ENCODE peak calls at places on chromosomes 16 and 17, in four cellular contexts. W is HCT116, N is HepG2, T is K562. L is an unnamed sample.

GRCh38 chr17:72710185-72710584 is 382.3 kb downstream of the SLC39A11 start:
- DNase-seq in W (no peak), T (no peak), N (no peak), L (no peak)

GRCh38 chr17:2011421-2012371 is 13.4 kb downstream of the RTN4RL1 start:
- DNase-seq in N (no peak), W (no peak), T (no peak), L (no peak)

GRCh38 chr16:81231014-81231413 is 7.5 kb upstream of the BCO1 start:
- DNase-seq in T (no peak), N (no peak), W (no peak), L (no peak)

GRCh38 chr16:30083216-30084055 is 7.6 kb downstream of the PPP4C start:
- DNase-seq in N (no peak), T (no peak), W (no peak), L (no peak)

GRCh38 chr17:63474174-63474913 is 2.5 kb upstream of the ACE start:
- DNase-seq in N (no peak), W (no peak), T (no peak), L (no peak)

GRCh38 chr16:8944113-8944765 is 19.5 kb downstream of the USP7 start:
- DNase-seq in W (no peak), N (no peak), T (no peak), L (no peak)

GRCh38 chr17:49518346-49519078 is 23.4 kb downstream of the NGFR start:
- DNase-seq in N (no peak), T (no peak), W (no peak), L (no peak)

GRCh38 chr16:71863995-71864394 is 18.2 kb downstream of the ATXN1L start:
- DNase-seq in T (no peak), N (no peak), W (no peak), L (no peak)

GRCh38 chr16:69382421-69382820 is 3.4 kb downstream of the TERF2 start:
- DNase-seq in W (no peak), T (no peak), N (no peak), L (no peak)

GRCh38 chr16:10253344-10253855 is 71.2 kb upstream of the GRIN2A start:
- DNase-seq in T (no peak), N (no peak), W (no peak), L (no peak)

GRCh38 chr17:49979748-49980479 is 10.9 kb downstream of the DLX4 start:
- DNase-seq in W (no peak), N (no peak), T (no peak), L (no peak)

GRCh38 chr17:72456026-72456569 is 335.3 kb downstream of the SOX9 start:
- DNase-seq in W (peak; percentile 63), T (no peak), N (peak; percentile 73), L (no peak)

DNA sequence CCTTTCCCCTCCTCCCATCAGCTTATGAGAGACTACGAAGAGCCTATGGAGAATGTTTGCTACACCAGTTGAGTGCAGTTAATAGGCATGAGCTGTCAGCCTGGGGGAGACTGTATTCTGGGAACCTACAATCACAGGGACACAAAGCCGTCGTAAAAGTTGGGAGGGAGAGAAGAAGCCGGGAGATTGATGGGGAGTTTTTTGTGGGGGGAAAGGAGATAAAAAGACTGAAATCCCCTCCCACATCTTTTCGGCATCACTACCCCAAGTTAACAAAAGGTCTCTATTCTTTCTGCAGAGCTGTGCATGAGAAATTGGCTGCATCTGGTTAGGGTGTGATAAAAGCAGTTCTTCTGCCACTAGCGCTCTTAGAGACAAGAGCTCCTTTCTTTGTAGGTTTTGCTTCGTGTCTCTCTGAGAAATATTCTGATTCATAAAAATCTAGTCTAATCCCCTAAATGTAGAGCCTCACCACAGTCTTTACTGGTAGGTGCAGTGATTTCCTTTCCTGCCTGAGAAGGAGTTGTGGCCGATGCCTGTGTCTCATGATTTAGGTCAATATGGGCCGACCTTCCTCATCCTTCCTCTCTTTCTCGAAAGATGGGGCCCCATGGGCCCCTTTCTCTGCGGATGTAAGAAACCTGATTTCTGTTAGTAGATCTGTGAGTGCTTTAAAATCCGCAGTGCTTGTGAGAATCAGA is 77.4 kb downstream of the BPTF start:
- DNase-seq in N (no peak), W (no peak), T (no peak), L (no peak)
- TF ChIP-seq FOSL1 in N (no peak), W (no peak), T (no peak), L (no peak)

DNA sequence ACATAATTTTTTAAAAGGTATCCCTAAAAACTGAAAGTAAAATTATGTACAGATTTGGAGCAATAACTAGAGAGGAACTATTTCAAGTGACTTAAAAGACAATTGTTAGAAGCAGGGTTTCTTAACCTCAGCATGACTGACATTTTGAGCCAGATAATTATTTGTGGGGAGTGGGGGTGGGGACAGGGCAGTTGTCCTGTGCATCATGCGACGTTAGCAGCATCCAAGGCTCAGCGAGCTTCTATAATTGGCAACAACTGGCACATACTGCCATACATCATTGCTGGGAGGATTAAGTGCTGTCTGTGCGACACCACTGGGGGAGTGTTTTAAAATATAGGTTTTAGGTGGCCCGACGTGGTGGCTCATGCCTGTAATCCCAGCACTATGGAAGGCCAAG is 27.1 kb downstream of the GABARAPL2 start:
- DNase-seq in W (no peak), N (no peak), T (no peak), L (no peak)
- TF ChIP-seq FOSL1 in W (no peak), N (no peak), T (no peak), L (no peak)

DNA sequence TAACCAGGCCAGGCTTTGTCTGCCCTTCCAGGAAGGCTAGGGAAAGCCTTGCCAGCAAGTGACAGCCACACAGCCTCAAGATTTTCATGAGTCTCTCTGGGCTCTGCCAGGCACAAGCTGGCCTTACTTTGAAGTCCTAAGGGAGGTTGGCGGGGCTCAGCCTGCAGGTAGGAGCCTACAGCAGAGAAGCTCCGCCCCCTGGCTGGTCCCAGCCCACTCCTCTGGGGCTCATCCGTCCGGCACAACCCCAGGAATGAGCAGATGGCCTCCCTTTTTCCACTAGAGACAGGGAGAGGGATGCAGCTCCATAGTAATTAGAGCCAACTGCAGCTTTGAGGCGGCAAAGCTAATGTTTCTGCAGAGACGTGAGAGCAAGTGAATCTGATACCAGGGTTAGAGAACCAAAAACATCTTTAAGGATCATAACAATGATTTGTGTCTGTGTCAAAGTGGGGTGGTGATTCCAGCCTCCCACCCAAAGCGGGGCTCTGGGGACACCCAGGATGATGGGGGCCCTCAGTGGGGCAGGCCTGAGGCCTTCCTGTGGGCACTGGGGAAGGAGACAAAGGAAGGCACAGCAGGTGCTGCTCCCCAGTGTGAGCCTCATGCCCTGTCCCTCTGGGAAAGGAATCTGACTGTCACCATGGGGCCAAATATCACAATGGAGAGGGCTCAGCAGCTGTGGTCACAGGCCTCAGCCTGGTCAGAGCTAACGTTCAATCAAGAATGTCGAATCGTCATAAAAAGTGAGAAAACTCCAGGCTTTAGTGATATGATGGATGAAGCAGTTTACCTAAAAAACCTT is 61.5 kb downstream of the RBFOX3 start:
- DNase-seq in T (no peak), W (no peak), N (no peak), L (peak; percentile 63)
- TF ChIP-seq FOSL1 in T (no peak), W (no peak), N (no peak), L (no peak)

GRCh38 chr17:39599006-39599664 is 8.6 kb downstream of the NEUROD2 start:
- DNase-seq in N (no peak), T (no peak), W (no peak), L (no peak)

GRCh38 chr17:39596543-39597267 is 11.0 kb downstream of the NEUROD2 start:
- DNase-seq in N (no peak), W (no peak), T (no peak), L (no peak)

GRCh38 chr17:39598635-39599005 is 9.1 kb downstream of the NEUROD2 start:
- DNase-seq in N (no peak), T (no peak), W (no peak), L (peak; percentile 47)

GRCh38 chr17:39597372-39598046 is 10.2 kb downstream of the NEUROD2 start:
- DNase-seq in W (no peak), T (no peak), N (no peak), L (no peak)

DNA sequence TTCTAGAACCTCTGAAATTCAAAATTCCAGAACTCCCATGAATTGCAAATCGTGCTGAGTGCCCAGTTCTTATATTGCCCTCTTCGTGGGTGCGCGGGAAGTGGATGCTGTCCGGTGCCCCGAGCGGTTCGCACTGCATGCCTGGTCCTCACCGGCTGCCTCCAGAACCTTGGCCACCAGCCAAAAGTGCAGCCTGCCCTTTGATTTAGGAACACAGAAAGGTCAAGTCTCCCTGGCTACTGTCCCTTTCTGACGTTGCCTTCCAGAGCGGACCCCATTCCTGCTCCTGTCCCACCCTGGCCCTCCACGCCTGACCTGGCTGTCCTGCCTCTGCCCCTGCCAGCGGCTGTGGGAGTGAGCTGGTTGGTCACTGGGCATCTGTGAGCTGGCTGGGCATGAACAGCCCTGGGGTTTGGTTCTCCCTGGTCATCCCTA is 9.7 kb downstream of the NEUROD2 start:
- DNase-seq in W (no peak), N (no peak), T (no peak), L (peak; percentile 52)
- TF ChIP-seq FOSL1 in W (no peak), N (no peak), T (no peak), L (no peak)

GRCh38 chr16:16971042-16971441 is 499.7 kb downstream of the XYLT1 start:
- DNase-seq in N (no peak), T (peak; percentile 22), W (no peak), L (no peak)
- TF ChIP-seq FOSL1 in N (no peak), T (no peak), W (no peak), L (no peak)

GRCh38 chr16:89121691-89122321 is 28.2 kb downstream of the ACSF3 start:
- DNase-seq in N (no peak), W (no peak), T (no peak), L (no peak)
- TF ChIP-seq FOSL1 in N (no peak), W (no peak), T (no peak), L (no peak)

GRCh38 chr17:65514082-65514481 is 47.4 kb downstream of the AXIN2 start:
- DNase-seq in N (no peak), T (no peak), W (no peak), L (no peak)
- TF ChIP-seq FOSL1 in N (no peak), T (no peak), W (no peak), L (no peak)

GRCh38 chr16:82867425-82867824 is 240.7 kb downstream of the CDH13 start:
- DNase-seq in T (no peak), W (no peak), N (no peak), L (no peak)
- TF ChIP-seq FOSL1 in T (no peak), W (no peak), N (no peak), L (no peak)

GRCh38 chr16:24748242-24748641 is 18.8 kb downstream of the TNRC6A start:
- DNase-seq in W (no peak), N (no peak), T (no peak), L (no peak)
- TF ChIP-seq FOSL1 in W (peak; percentile 33), N (no peak), T (peak; percentile 85), L (no peak)

GRCh38 chr17:869067-869466 is 86.9 kb downstream of the MRM3 start:
- DNase-seq in N (no peak), T (no peak), W (no peak), L (no peak)
- TF ChIP-seq FOSL1 in N (no peak), T (no peak), W (no peak), L (no peak)